ENCODE peak calls at places on chromosomes 5 and 9, in seven cellular contexts. E, F, K, P, A, X and M are unnamed samples.

GRCh38 chr9:134474058-134474370 is 147.8 kb downstream of the RXRA start:
- DNase-seq in F (no peak), X (no peak), P (no peak), E (no peak), A (no peak), K (no peak), M (no peak)

GRCh38 chr5:164475339-164475977 is 970.0 kb downstream of the MAT2B start:
- DNase-seq in X (no peak), P (no peak), A (peak), F (no peak), E (peak), K (no peak), M (no peak)

GRCh38 chr9:130713286-130713975 is 19.9 kb downstream of the EXOSC2 start:
- DNase-seq in X (no peak), E (no peak), P (no peak), F (peak), K (no peak), A (no peak), M (no peak)

GRCh38 chr9:79630521-79631403 is 59.0 kb downstream of the TLE4 start:
- DNase-seq in E (no peak), F (no peak), A (no peak), P (no peak), X (no peak), K (no peak), M (no peak)

GRCh38 chr9:83981126-83981871 is 694 bp downstream of the RMI1 start:
- DNase-seq in X (no peak), F (no peak), K (no peak), A (peak), E (no peak), P (peak), M (no peak)

GRCh38 chr9:88969646-88970373 is 21.5 kb upstream of the S1PR3 start:
- DNase-seq in P (no peak), K (no peak), X (no peak), A (no peak), E (no peak), F (no peak), M (no peak)

GRCh38 chr5:92652735-92653134 is 928.3 kb downstream of the NR2F1-AS1 start:
- DNase-seq in E (no peak), X (no peak), A (no peak), K (no peak), F (no peak), P (no peak), M (no peak)

GRCh38 chr9:113996531-113997001 is 81.5 kb downstream of the AMBP start:
- DNase-seq in X (no peak), P (peak), K (no peak), A (no peak), F (no peak), E (no peak), M (peak)

GRCh38 chr5:51172853-51173635 is 210.2 kb upstream of the ISL1 start:
- DNase-seq in K (no peak), E (no peak), X (no peak), P (no peak), A (no peak), F (no peak), M (no peak)

GRCh38 chr9:38363589-38363925 is 28.9 kb upstream of the ALDH1B1 start:
- DNase-seq in P (no peak), E (no peak), F (no peak), A (no peak), K (no peak), X (no peak), M (no peak)

GRCh38 chr5:91061094-91061493 is 322.0 kb downstream of the ARRDC3 start:
- DNase-seq in A (no peak), K (no peak), P (no peak), E (no peak), X (no peak), F (no peak), M (no peak)

GRCh38 chr9:108347463-108348153 is 508.2 kb downstream of the ACTL7B start:
- DNase-seq in X (no peak), E (no peak), F (no peak), A (no peak), P (no peak), K (no peak), M (no peak)

GRCh38 chr5:111043712-111044506 is 27.6 kb upstream of the TSLP start:
- DNase-seq in X (no peak), K (no peak), A (peak), E (no peak), P (no peak), F (no peak), M (no peak)

GRCh38 chr9:6997330-6997729 is 239.6 kb downstream of the KDM4C start:
- DNase-seq in E (no peak), X (no peak), K (no peak), F (no peak), P (no peak), A (no peak), M (no peak)

GRCh38 chr5:61333351-61334223 is 1.5 kb downstream of the ZSWIM6 start:
- DNase-seq in E (no peak), A (peak), P (peak), X (no peak), F (peak), K (no peak), M (peak)

GRCh38 chr9:99092643-99093491 is 12.0 kb upstream of the TGFBR1 start:
- DNase-seq in K (no peak), P (no peak), A (no peak), F (no peak), X (no peak), E (no peak), M (no peak)

GRCh38 chr9:131402738-131403492 is 9.0 kb downstream of the PRRC2B start:
- DNase-seq in X (peak), P (peak), E (peak), K (no peak), F (no peak), A (no peak), M (peak)

GRCh38 chr9:28024616-28025147 is 451.4 kb upstream of the C9orf72 start:
- DNase-seq in A (no peak), P (no peak), F (no peak), E (no peak), X (no peak), K (no peak), M (no peak)

GRCh38 chr5:78537821-78538220 is 110.8 kb downstream of the LHFPL2 start:
- DNase-seq in X (no peak), E (peak), A (peak), P (no peak), F (peak), K (no peak), M (no peak)

GRCh38 chr5:127950707-127951356 is 132.7 kb upstream of the SLC12A2 start:
- DNase-seq in X (no peak), F (no peak), P (no peak), A (no peak), E (no peak), K (no peak), M (no peak)

GRCh38 chr5:6722015-6722414 is 8.8 kb downstream of the TENT4A start:
- DNase-seq in K (no peak), F (no peak), X (no peak), A (no peak), E (no peak), P (no peak), M (no peak)

GRCh38 chr9:33080534-33080933 is 4.1 kb upstream of the SMU1 start:
- DNase-seq in P (no peak), X (no peak), E (no peak), A (no peak), K (no peak), F (no peak), M (no peak)

GRCh38 chr9:80622508-80622907 is 1050.7 kb downstream of the TLE4 start:
- DNase-seq in F (no peak), A (no peak), P (no peak), E (no peak), K (no peak), X (no peak), M (no peak)

GRCh38 chr9:78325343-78325742 is 28.4 kb downstream of the PSAT1 start:
- DNase-seq in P (no peak), K (peak), X (no peak), F (no peak), E (no peak), A (peak), M (no peak)

GRCh38 chr5:131821221-131821620 is 24.4 kb upstream of the FNIP1 start:
- DNase-seq in A (no peak), P (no peak), F (no peak), K (no peak), X (no peak), E (no peak), M (no peak)

GRCh38 chr5:17020586-17021362 is 84.7 kb upstream of the MYO10 start:
- DNase-seq in E (no peak), P (no peak), X (no peak), F (no peak), K (no peak), A (no peak), M (no peak)

GRCh38 chr9:130893250-130894101 is 3.1 kb downstream of the QRFP start:
- DNase-seq in K (no peak), A (peak), F (no peak), P (peak), E (no peak), X (no peak), M (peak)

GRCh38 chr5:57566914-57567313 is 84.3 kb upstream of the ACTBL2 start:
- DNase-seq in K (peak), X (no peak), P (no peak), A (no peak), F (no peak), E (no peak), M (no peak)

GRCh38 chr5:52743970-52744369 is 43.7 kb upstream of the ITGA1 start:
- DNase-seq in E (no peak), P (no peak), K (peak), F (no peak), X (no peak), A (no peak), M (no peak)
- TF ChIP-seq POLR2AphosphoS5 in E (no peak), P (no peak), K (no peak), F (no peak), X (no peak), A (no peak), M (peak)

GRCh38 chr5:84382363-84383295 is 2.1 kb downstream of the EDIL3 start:
- DNase-seq in F (no peak), E (no peak), X (peak), A (peak), K (no peak), P (no peak), M (no peak)
- TF ChIP-seq POLR2AphosphoS5 in F (no peak), E (no peak), X (no peak), A (peak), K (peak), P (peak), M (no peak)

DNA sequence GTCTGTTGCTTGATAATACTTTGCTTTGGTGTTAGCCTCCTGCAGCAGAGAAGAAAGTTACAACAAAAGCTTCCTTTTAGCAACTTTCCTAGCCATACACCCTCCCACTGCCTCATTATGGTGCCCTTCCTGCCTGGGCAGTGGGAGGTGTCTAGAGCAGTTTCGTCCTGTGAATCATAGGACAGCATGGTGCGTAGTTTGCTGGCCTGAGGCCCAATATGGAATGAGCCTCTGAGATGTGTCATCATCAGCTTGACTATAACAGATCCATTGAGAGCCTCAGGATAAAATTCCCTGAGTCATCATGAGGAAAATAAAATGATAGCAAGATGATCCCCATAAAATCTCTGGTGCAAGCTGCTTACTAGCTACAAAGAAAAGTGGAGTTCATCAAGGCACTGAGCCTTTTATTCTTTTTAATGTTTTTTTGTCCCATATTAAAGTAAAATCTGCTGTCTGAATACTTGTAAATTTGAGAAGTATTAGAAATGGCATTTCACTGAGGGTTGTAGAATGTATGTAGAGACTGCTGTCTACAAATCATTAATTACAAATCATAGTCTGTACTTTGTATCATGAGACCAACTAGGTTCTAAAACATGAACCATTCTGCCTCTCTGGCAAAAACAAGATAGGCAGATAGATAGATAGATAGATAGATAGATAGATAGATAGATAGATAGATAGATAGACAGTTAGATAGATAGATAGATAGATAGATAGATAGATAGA is 303.0 kb upstream of the PDE4D start:
- DNase-seq in K (peak), X (no peak), P (no peak), E (no peak), A (no peak), F (no peak), M (no peak)
- TF ChIP-seq POLR2AphosphoS5 in K (no peak), X (no peak), P (no peak), E (no peak), A (no peak), F (no peak), M (no peak)

GRCh38 chr5:178496661-178497060 is 93.5 kb downstream of the COL23A1 start:
- DNase-seq in P (no peak), K (no peak), F (no peak), E (no peak), X (no peak), A (no peak), M (no peak)

GRCh38 chr5:178496219-178496618 is 94.0 kb downstream of the COL23A1 start:
- DNase-seq in X (no peak), F (no peak), P (no peak), K (no peak), E (no peak), A (no peak), M (no peak)

GRCh38 chr5:178502401-178503100 is 87.6 kb downstream of the COL23A1 start:
- DNase-seq in F (no peak), K (no peak), A (no peak), X (no peak), E (no peak), P (no peak), M (no peak)

GRCh38 chr5:178504340-178504960 is 85.7 kb downstream of the COL23A1 start:
- DNase-seq in X (peak), K (no peak), A (no peak), P (no peak), E (no peak), F (no peak), M (no peak)

GRCh38 chr5:178499352-178499751 is 90.8 kb downstream of the COL23A1 start:
- DNase-seq in F (no peak), A (no peak), X (no peak), E (no peak), P (no peak), K (no peak), M (no peak)
- TF ChIP-seq POLR2AphosphoS5 in F (no peak), A (no peak), X (no peak), E (no peak), P (no peak), K (no peak), M (no peak)

DNA sequence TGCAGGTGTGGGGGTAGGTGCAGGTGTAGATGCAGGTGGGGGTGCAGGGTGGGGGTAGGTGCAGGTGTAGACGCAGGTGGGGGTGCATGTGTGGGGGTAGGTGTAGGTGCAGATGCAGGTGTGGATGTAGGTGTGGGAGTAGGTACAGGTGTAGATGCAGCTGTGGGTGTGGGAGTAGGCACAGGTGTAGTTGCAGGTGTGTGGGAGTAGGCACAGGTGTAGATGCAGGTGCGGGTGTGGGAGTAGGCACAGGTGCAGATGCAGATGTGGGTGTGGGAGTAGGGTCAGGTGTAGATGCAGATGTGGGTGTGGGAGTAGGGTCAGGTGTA is 94.6 kb downstream of the PHF2 start:
- DNase-seq in F (no peak), E (no peak), A (no peak), K (no peak), X (peak), P (no peak), M (peak)
- TF ChIP-seq POLR2AphosphoS5 in F (no peak), E (no peak), A (no peak), K (no peak), X (no peak), P (no peak), M (no peak)